ENCODE peak calls at places on chromosome 18, in four cellular contexts. G, K, N and I are unnamed samples.

GRCh38 chr18:22188551-22189267 is 19.3 kb downstream of the GATA6 start:
- DNase-seq in N (no peak), K (no peak), G (no peak), I (no peak)

GRCh38 chr18:63336366-63337099 is 17.0 kb upstream of the BCL2 start:
- DNase-seq in K (no peak), G (no peak), N (peak), I (peak)

GRCh38 chr18:79197531-79197930 is 128.3 kb downstream of the ATP9B start:
- DNase-seq in G (no peak), N (no peak), K (no peak), I (no peak)

GRCh38 chr18:3444954-3445353 is 5.0 kb upstream of the TGIF1 start:
- DNase-seq in N (no peak), G (no peak), K (no peak), I (no peak)

GRCh38 chr18:21296045-21296444 is 54.0 kb downstream of the GREB1L start:
- DNase-seq in K (no peak), N (no peak), G (no peak), I (no peak)

GRCh38 chr18:11324956-11325873 is 175.8 kb upstream of the PIEZO2 start:
- DNase-seq in N (peak), G (no peak), K (no peak), I (peak)

GRCh38 chr18:6757966-6758365 is 28.4 kb downstream of the ARHGAP28 start:
- DNase-seq in G (no peak), K (no peak), N (no peak), I (peak)

GRCh38 chr18:49767111-49768050 is 46.0 kb downstream of the ACAA2 start:
- DNase-seq in N (no peak), K (no peak), G (no peak), I (no peak)

GRCh38 chr18:51660316-51660715 is 462.8 kb upstream of the MEX3C start:
- DNase-seq in K (no peak), G (no peak), N (no peak), I (no peak)

GRCh38 chr18:30358545-30358944 is 684.0 kb downstream of the DSC3 start:
- DNase-seq in G (no peak), N (no peak), K (no peak), I (no peak)

GRCh38 chr18:66557091-66557490 is 46.8 kb downstream of the CDH19 start:
- DNase-seq in G (no peak), K (no peak), N (no peak), I (no peak)

GRCh38 chr18:24734058-24734457 is 273.6 kb downstream of the HRH4 start:
- DNase-seq in N (peak), K (no peak), G (no peak), I (no peak)

GRCh38 chr18:33201509-33201926 is 239.0 kb downstream of the CCDC178 start:
- DNase-seq in G (no peak), N (peak), K (peak), I (no peak)

GRCh38 chr18:76369791-76370555 is 125.1 kb downstream of the ZNF516 start:
- DNase-seq in K (no peak), N (no peak), G (no peak), I (no peak)

GRCh38 chr18:79852561-79853302 is 55.0 kb downstream of the KCNG2 start:
- DNase-seq in N (peak), G (no peak), K (no peak), I (no peak)

GRCh38 chr18:8536226-8536625 is 73.0 kb upstream of the RAB12 start:
- DNase-seq in G (no peak), K (no peak), N (no peak), I (no peak)

GRCh38 chr18:12943200-12943599 is 4.6 kb upstream of the SEH1L start:
- DNase-seq in N (no peak), G (no peak), K (no peak), I (peak)

DNA sequence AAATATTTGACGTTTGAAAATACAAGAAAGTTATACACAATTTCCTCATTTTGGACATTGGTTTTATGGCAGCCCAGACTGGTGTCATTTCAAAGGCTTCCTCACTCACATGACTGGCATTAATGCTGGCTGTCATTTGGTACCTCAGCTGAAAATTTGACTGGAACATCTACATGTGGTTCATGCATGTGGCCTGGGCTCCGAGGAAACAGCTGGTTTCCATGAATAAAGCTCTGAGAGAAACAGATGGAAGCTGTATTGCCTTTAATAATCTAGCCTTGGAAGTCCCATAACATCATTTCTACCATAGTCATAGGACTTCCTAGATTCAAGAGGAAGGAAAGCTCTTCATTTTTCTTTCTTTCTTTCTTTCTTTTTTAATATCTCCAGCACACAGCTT is 42.9 kb upstream of the RIT2 start:
- DNase-seq in G (no peak), K (no peak), N (no peak), I (no peak)
- H2AFZ ChIP-seq in G (no peak), K (no peak), N (no peak), I (no peak)

DNA sequence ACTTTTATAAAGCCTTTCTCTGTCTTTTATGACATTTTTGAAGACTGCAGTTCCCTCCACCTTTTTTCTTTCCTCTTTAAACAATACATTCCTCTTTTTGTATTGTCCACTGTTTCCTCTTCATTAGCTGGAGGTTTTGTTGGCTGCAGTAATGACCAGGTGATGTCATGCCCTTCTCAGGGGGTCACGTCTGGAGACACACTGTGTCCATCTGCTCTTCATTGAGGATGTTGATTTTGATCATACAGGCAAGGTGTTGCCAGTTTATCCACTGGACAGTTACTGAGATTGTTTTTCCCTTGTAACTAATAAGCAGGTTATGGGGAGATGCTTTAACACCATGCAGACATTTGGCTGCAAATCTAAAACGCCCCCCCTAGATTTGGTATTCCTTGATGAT is 19.8 kb downstream of the ZNF407 start:
- DNase-seq in K (no peak), N (no peak), G (no peak), I (no peak)
- TF ChIP-seq MAFK in K (no peak), N (no peak), G (no peak), I (no peak)

GRCh38 chr18:9638886-9639285 is 24.5 kb upstream of the PPP4R1 start:
- DNase-seq in N (no peak), G (no peak), K (no peak), I (no peak)
- H2AFZ ChIP-seq in N (no peak), G (peak), K (no peak), I (no peak)

GRCh38 chr18:41396211-41396610 is 558.8 kb upstream of the PIK3C3 start:
- DNase-seq in K (no peak), N (no peak), G (no peak), I (no peak)
- TF ChIP-seq MAFK in K (no peak), N (no peak), G (no peak), I (no peak)

GRCh38 chr18:37565138-37565984 is at the start of gene CELF4:
- DNase-seq in K (no peak), G (no peak), N (no peak), I (no peak)

GRCh38 chr18:37567061-37567993 is 1.7 kb upstream of the CELF4 start:
- DNase-seq in G (no peak), N (no peak), K (no peak), I (no peak)

GRCh38 chr18:37567994-37568359 is 2.4 kb upstream of the CELF4 start:
- DNase-seq in G (no peak), K (no peak), N (no peak), I (no peak)

GRCh38 chr18:37565985-37566478 is 434 bp upstream of the CELF4 start:
- DNase-seq in N (no peak), K (no peak), G (no peak), I (peak)

GRCh38 chr18:37566479-37567060 is 972 bp upstream of the CELF4 start:
- DNase-seq in K (no peak), N (no peak), G (no peak), I (no peak)
- H2AFZ ChIP-seq in K (no peak), N (no peak), G (no peak), I (no peak)